ENCODE peak calls at places on chromosomes 16 and 17, in eight cellular contexts. One of them, this sample, is unnamed.

GRCh38 chr17:38897176-38897575 is 27.3 kb downstream of the LASP1 start:
- DNase-seq in IMR-90: peak
- DNase-seq in heart left ventricle: peak
- DNase-seq in transverse colon: peak
- DNase-seq in Peyer's patch: peak
- DNase-seq in thyroid gland: peak
- DNase-seq in adrenal gland: peak
- DNase-seq in lower leg skin: no peak
- DNase-seq in this sample: peak

GRCh38 chr17:45413498-45413923 is 19.2 kb downstream of the ARHGAP27 start:
- DNase-seq in lower leg skin: no peak
- DNase-seq in heart left ventricle: peak
- DNase-seq in transverse colon: peak
- DNase-seq in thyroid gland: no peak
- DNase-seq in Peyer's patch: peak
- DNase-seq in IMR-90: no peak
- DNase-seq in adrenal gland: peak
- DNase-seq in this sample: peak

GRCh38 chr16:84357191-84357651 is 11.1 kb upstream of the ATP2C2 start:
- DNase-seq in lower leg skin: no peak
- DNase-seq in transverse colon: no peak
- DNase-seq in adrenal gland: no peak
- DNase-seq in Peyer's patch: no peak
- DNase-seq in thyroid gland: no peak
- DNase-seq in heart left ventricle: no peak
- DNase-seq in IMR-90: peak
- DNase-seq in this sample: peak

GRCh38 chr17:81551458-81552243 is 502 bp downstream of the FAAP100 start:
- DNase-seq in thyroid gland: peak
- DNase-seq in transverse colon: peak
- DNase-seq in adrenal gland: peak
- DNase-seq in Peyer's patch: peak
- DNase-seq in IMR-90: peak
- DNase-seq in heart left ventricle: peak
- DNase-seq in lower leg skin: no peak
- DNase-seq in this sample: peak

GRCh38 chr17:75454193-75454592 is 2.2 kb upstream of the TMEM94 start:
- DNase-seq in thyroid gland: no peak
- DNase-seq in lower leg skin: no peak
- DNase-seq in IMR-90: no peak
- DNase-seq in transverse colon: no peak
- DNase-seq in heart left ventricle: no peak
- DNase-seq in Peyer's patch: no peak
- DNase-seq in adrenal gland: no peak
- DNase-seq in this sample: no peak

GRCh38 chr17:17626151-17626805 is 34.8 kb upstream of the PEMT start:
- DNase-seq in IMR-90: no peak
- DNase-seq in lower leg skin: no peak
- DNase-seq in adrenal gland: no peak
- DNase-seq in Peyer's patch: no peak
- DNase-seq in transverse colon: no peak
- DNase-seq in heart left ventricle: no peak
- DNase-seq in thyroid gland: no peak
- DNase-seq in this sample: no peak

GRCh38 chr16:22004321-22004720 is 3.4 kb upstream of the PDZD9 start:
- DNase-seq in transverse colon: no peak
- DNase-seq in heart left ventricle: no peak
- DNase-seq in IMR-90: no peak
- DNase-seq in thyroid gland: no peak
- DNase-seq in Peyer's patch: no peak
- DNase-seq in adrenal gland: no peak
- DNase-seq in lower leg skin: no peak
- DNase-seq in this sample: no peak

GRCh38 chr16:89277641-89278341 is 60.3 kb downstream of the ZNF778 start:
- DNase-seq in IMR-90: no peak
- DNase-seq in Peyer's patch: no peak
- DNase-seq in thyroid gland: no peak
- DNase-seq in lower leg skin: peak
- DNase-seq in heart left ventricle: no peak
- DNase-seq in adrenal gland: no peak
- DNase-seq in transverse colon: no peak
- DNase-seq in this sample: no peak

GRCh38 chr16:19911747-19912146 is 27.1 kb upstream of the GPRC5B start:
- DNase-seq in heart left ventricle: no peak
- DNase-seq in thyroid gland: no peak
- DNase-seq in Peyer's patch: no peak
- DNase-seq in adrenal gland: no peak
- DNase-seq in lower leg skin: no peak
- DNase-seq in IMR-90: no peak
- DNase-seq in transverse colon: no peak
- DNase-seq in this sample: no peak

GRCh38 chr17:40461774-40462342 is 18.6 kb downstream of the IGFBP4 start:
- DNase-seq in Peyer's patch: no peak
- DNase-seq in heart left ventricle: no peak
- DNase-seq in transverse colon: no peak
- DNase-seq in adrenal gland: no peak
- DNase-seq in IMR-90: no peak
- DNase-seq in lower leg skin: no peak
- DNase-seq in thyroid gland: no peak
- DNase-seq in this sample: no peak

GRCh38 chr17:65100316-65101140 is 36.6 kb upstream of the RGS9 start:
- DNase-seq in transverse colon: peak
- DNase-seq in IMR-90: peak
- DNase-seq in thyroid gland: peak
- DNase-seq in lower leg skin: peak
- DNase-seq in adrenal gland: peak
- DNase-seq in Peyer's patch: peak
- DNase-seq in heart left ventricle: peak
- DNase-seq in this sample: peak

GRCh38 chr17:3976675-3977171 is 12.5 kb upstream of the ATP2A3 start:
- DNase-seq in heart left ventricle: peak
- DNase-seq in transverse colon: peak
- DNase-seq in IMR-90: no peak
- DNase-seq in thyroid gland: peak
- DNase-seq in lower leg skin: no peak
- DNase-seq in adrenal gland: peak
- DNase-seq in Peyer's patch: peak
- DNase-seq in this sample: peak

GRCh38 chr16:87778476-87778829 is 12.7 kb upstream of the KLHDC4 start:
- DNase-seq in IMR-90: no peak
- DNase-seq in lower leg skin: no peak
- DNase-seq in thyroid gland: no peak
- DNase-seq in heart left ventricle: no peak
- DNase-seq in Peyer's patch: no peak
- DNase-seq in adrenal gland: no peak
- DNase-seq in transverse colon: no peak
- DNase-seq in this sample: no peak

GRCh38 chr16:11762431-11762830 is 19.8 kb upstream of the TXNDC11 start:
- DNase-seq in lower leg skin: no peak
- DNase-seq in transverse colon: no peak
- DNase-seq in Peyer's patch: no peak
- DNase-seq in adrenal gland: no peak
- DNase-seq in IMR-90: no peak
- DNase-seq in thyroid gland: no peak
- DNase-seq in heart left ventricle: no peak
- DNase-seq in this sample: no peak
- TF ChIP-seq POLR2A in lower leg skin: no peak
- TF ChIP-seq POLR2A in transverse colon: no peak
- TF ChIP-seq POLR2A in Peyer's patch: no peak
- TF ChIP-seq POLR2A in adrenal gland: no peak
- TF ChIP-seq POLR2A in IMR-90: no peak
- TF ChIP-seq POLR2A in thyroid gland: no peak
- TF ChIP-seq POLR2A in heart left ventricle: no peak
- TF ChIP-seq POLR2A in this sample: no peak

GRCh38 chr16:728890-729744 is 2.2 kb downstream of the HAGHL start:
- DNase-seq in IMR-90: no peak
- DNase-seq in lower leg skin: no peak
- DNase-seq in transverse colon: no peak
- DNase-seq in thyroid gland: no peak
- DNase-seq in adrenal gland: peak
- DNase-seq in heart left ventricle: no peak
- DNase-seq in Peyer's patch: no peak
- DNase-seq in this sample: peak

GRCh38 chr16:730666-731509 is 4.0 kb downstream of the HAGHL start:
- DNase-seq in adrenal gland: no peak
- DNase-seq in lower leg skin: no peak
- DNase-seq in transverse colon: no peak
- DNase-seq in heart left ventricle: no peak
- DNase-seq in IMR-90: no peak
- DNase-seq in Peyer's patch: no peak
- DNase-seq in thyroid gland: no peak
- DNase-seq in this sample: peak

GRCh38 chr16:728131-728889 is 1.4 kb downstream of the HAGHL start:
- DNase-seq in Peyer's patch: peak
- DNase-seq in thyroid gland: peak
- DNase-seq in adrenal gland: peak
- DNase-seq in heart left ventricle: peak
- DNase-seq in lower leg skin: peak
- DNase-seq in transverse colon: peak
- DNase-seq in IMR-90: peak
- DNase-seq in this sample: peak

GRCh38 chr16:732332-732731 is 5.4 kb downstream of the HAGHL start:
- DNase-seq in adrenal gland: no peak
- DNase-seq in transverse colon: no peak
- DNase-seq in Peyer's patch: no peak
- DNase-seq in thyroid gland: no peak
- DNase-seq in lower leg skin: no peak
- DNase-seq in IMR-90: no peak
- DNase-seq in heart left ventricle: no peak
- DNase-seq in this sample: no peak

DNA sequence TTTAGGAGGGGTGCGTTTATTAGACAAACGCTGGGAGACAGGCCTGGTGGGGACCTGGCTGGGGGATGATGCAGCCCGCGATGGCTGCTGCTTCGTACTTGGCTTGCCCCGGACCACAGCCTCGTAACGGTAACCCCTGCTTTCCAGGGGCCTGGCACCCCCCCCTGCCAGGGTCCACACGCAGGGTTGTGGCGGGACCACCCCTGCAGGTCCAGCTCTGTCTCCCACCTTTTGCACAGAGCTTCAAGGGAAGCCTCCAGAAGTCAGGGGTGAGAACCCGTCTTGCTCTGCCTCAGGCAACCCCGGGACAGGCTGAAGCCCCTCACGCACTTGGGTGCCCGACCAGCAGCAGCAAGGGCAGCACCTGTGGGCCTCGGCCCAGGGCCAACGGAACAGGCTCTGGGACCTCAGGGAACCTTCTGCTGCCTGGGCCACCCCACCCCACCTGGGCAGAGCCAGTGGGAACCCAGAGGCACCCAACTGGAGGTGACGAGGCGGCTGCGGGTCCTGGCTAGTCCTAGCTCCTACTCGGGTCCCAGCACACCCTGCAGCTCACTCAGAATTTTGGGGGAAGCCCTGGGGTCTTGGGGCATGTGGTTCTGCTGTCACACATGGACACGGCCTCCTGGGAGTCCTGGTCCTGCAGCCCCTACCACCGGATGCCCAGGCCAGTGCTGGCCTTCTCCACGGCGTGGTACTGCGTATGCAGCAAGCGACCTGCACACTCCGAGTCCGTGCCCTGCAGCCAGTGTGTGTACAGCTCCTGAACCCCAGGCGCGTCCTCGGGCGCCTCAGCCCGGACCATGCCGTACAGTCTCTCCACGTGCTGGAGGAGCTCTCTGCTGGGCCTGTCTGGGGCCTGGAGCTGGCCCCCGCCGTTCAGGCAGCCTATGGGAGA is 3.1 kb downstream of the HAGHL start:
- DNase-seq in thyroid gland: no peak
- DNase-seq in IMR-90: no peak
- DNase-seq in heart left ventricle: no peak
- DNase-seq in Peyer's patch: no peak
- DNase-seq in lower leg skin: no peak
- DNase-seq in transverse colon: no peak
- DNase-seq in adrenal gland: no peak
- DNase-seq in this sample: peak
- TF ChIP-seq POLR2A in thyroid gland: no peak
- TF ChIP-seq POLR2A in IMR-90: no peak
- TF ChIP-seq POLR2A in heart left ventricle: no peak
- TF ChIP-seq POLR2A in Peyer's patch: no peak
- TF ChIP-seq POLR2A in lower leg skin: no peak
- TF ChIP-seq POLR2A in transverse colon: no peak
- TF ChIP-seq POLR2A in adrenal gland: no peak
- TF ChIP-seq POLR2A in this sample: no peak

GRCh38 chr16:11583889-11584565 is 2.7 kb downstream of the LITAF start:
- DNase-seq in thyroid gland: peak
- DNase-seq in Peyer's patch: peak
- DNase-seq in lower leg skin: no peak
- DNase-seq in transverse colon: peak
- DNase-seq in heart left ventricle: no peak
- DNase-seq in IMR-90: no peak
- DNase-seq in adrenal gland: peak
- DNase-seq in this sample: peak
- TF ChIP-seq POLR2A in thyroid gland: no peak
- TF ChIP-seq POLR2A in Peyer's patch: no peak
- TF ChIP-seq POLR2A in lower leg skin: no peak
- TF ChIP-seq POLR2A in transverse colon: no peak
- TF ChIP-seq POLR2A in heart left ventricle: no peak
- TF ChIP-seq POLR2A in IMR-90: no peak
- TF ChIP-seq POLR2A in adrenal gland: no peak
- TF ChIP-seq POLR2A in this sample: no peak

GRCh38 chr16:5187402-5187952 is 89.9 kb upstream of the EEF2KMT start:
- DNase-seq in adrenal gland: no peak
- DNase-seq in IMR-90: no peak
- DNase-seq in lower leg skin: no peak
- DNase-seq in heart left ventricle: no peak
- DNase-seq in Peyer's patch: no peak
- DNase-seq in transverse colon: no peak
- DNase-seq in thyroid gland: no peak
- DNase-seq in this sample: no peak

GRCh38 chr16:5188318-5189025 is 90.9 kb upstream of the EEF2KMT start:
- DNase-seq in thyroid gland: no peak
- DNase-seq in Peyer's patch: no peak
- DNase-seq in adrenal gland: no peak
- DNase-seq in lower leg skin: no peak
- DNase-seq in heart left ventricle: no peak
- DNase-seq in IMR-90: no peak
- DNase-seq in transverse colon: no peak
- DNase-seq in this sample: no peak

DNA sequence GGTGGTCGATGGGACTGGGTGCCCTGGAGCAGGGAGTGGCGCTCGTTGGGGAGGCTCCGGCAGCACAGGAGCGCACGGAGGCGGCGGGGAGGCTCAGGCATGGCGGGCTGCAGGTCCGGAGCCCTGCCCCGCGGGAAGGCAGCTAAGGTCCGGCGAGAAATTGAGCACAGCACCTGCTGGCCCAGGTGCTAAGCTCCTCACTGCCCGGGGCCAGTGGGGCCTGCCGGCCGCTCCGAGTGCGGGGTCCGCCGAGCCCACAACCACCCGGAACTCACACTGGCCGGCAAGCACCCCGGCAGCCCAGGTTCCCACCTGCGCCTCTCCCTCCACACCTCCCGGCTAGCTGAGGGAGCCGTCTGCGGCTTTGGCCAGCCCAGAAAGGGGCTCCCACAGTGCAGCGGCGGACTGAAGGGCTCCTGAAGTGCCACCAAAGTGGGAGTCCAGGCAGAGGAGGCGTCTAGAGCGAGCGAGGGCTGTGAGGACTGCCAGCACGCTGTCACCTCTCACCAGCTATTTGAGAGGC is 88.8 kb upstream of the EEF2KMT start:
- DNase-seq in transverse colon: no peak
- DNase-seq in IMR-90: no peak
- DNase-seq in lower leg skin: no peak
- DNase-seq in heart left ventricle: no peak
- DNase-seq in adrenal gland: no peak
- DNase-seq in thyroid gland: peak
- DNase-seq in Peyer's patch: no peak
- DNase-seq in this sample: no peak
- TF ChIP-seq POLR2A in transverse colon: no peak
- TF ChIP-seq POLR2A in IMR-90: no peak
- TF ChIP-seq POLR2A in lower leg skin: no peak
- TF ChIP-seq POLR2A in heart left ventricle: no peak
- TF ChIP-seq POLR2A in adrenal gland: no peak
- TF ChIP-seq POLR2A in thyroid gland: no peak
- TF ChIP-seq POLR2A in Peyer's patch: no peak
- TF ChIP-seq POLR2A in this sample: no peak

This sample was measured in spleen.